ENCODE peak calls at places on chromosomes 7 and 10, in six cellular contexts. A, D, C, U, H and X are unnamed samples.

GRCh38 chr7:50940621-50941020 is 157.9 kb upstream of the GRB10 start:
- DNase-seq in H (no peak), U (no peak), C (no peak), D (no peak), A (no peak), X (peak; percentile 65)

GRCh38 chr7:113635492-113635891 is 283.3 kb downstream of the PPP1R3A start:
- DNase-seq in A (no peak), U (no peak), C (no peak), D (no peak), H (no peak), X (no peak)

GRCh38 chr7:54904130-54904529 is 114.7 kb upstream of the EGFR start:
- DNase-seq in A (no peak), U (no peak), C (no peak), D (no peak), H (no peak), X (peak; percentile 8)

GRCh38 chr7:149713731-149714068 is 59.7 kb downstream of the ZNF467 start:
- DNase-seq in U (no peak), H (no peak), D (no peak), A (peak; percentile 57), C (peak; percentile 6), X (no peak)

GRCh38 chr7:56105508-56105907 is 768 bp downstream of the CHCHD2 start:
- DNase-seq in C (no peak), A (no peak), H (no peak), U (peak; percentile 50), D (peak; percentile 37), X (peak; percentile 69)

GRCh38 chr7:151223728-151224127 is 3.3 kb downstream of the ABCF2 start:
- DNase-seq in C (no peak), A (no peak), D (no peak), H (no peak), U (no peak), X (no peak)

GRCh38 chr10:129926066-129927055 is 37.7 kb downstream of the EBF3 start:
- DNase-seq in A (no peak), C (no peak), D (no peak), U (no peak), H (no peak), X (no peak)

GRCh38 chr10:77600640-77601039 is 37.0 kb downstream of the KCNMA1 start:
- DNase-seq in C (no peak), H (no peak), D (no peak), A (no peak), U (no peak), X (no peak)

GRCh38 chr7:36084485-36085091 is 68.5 kb upstream of the EEPD1 start:
- DNase-seq in U (peak; percentile 82), D (no peak), C (peak; percentile 50), H (peak; percentile 54), A (no peak), X (peak; percentile 65)

GRCh38 chr7:150688630-150689029 is 3.1 kb downstream of the GIMAP2 start:
- DNase-seq in H (no peak), A (no peak), D (no peak), U (no peak), C (no peak), X (no peak)

GRCh38 chr10:127922675-127923366 is 15.9 kb downstream of the PTPRE start:
- DNase-seq in D (no peak), C (no peak), H (no peak), U (no peak), A (no peak), X (peak; percentile 99)

GRCh38 chr7:139539231-139539630 is 15.7 kb downstream of the CLEC2L start:
- DNase-seq in H (no peak), U (no peak), C (no peak), D (no peak), A (no peak), X (no peak)

GRCh38 chr10:104085801-104086400 is at the start of gene COL17A1:
- DNase-seq in C (no peak), U (peak; percentile 32), A (no peak), H (no peak), D (no peak), X (no peak)